ENCODE peak calls at places on chromosomes 6 and 20, in four cellular contexts. T is activated CD8-positive, alpha-beta memory T cell treated with anti-CD3 and anti-CD28 coated beads, Interleukin-2, amount 50 U/mL, for 4 hours; D is stimulated activated CD4-positive, alpha-beta T cell treated with anti-CD3 and anti-CD28 coated beads, Interleukin-1b, Interleukin-23, amount 100 ng/mL, for 1 hour; M is NCI-H1105 treated with DMSO at 0.1 percent for 48 hours. N is an unnamed sample.

GRCh38 chr6:40325041-40325440 is 262.1 kb downstream of the LRFN2 start:
- DNase-seq in T (no peak), D (no peak), M (peak), N (no peak)

GRCh38 chr6:36590237-36590636 is 3.9 kb upstream of the SRSF3 start:
- DNase-seq in T (no peak), D (no peak), M (no peak), N (no peak)

GRCh38 chr20:50309764-50310672 is 119.4 kb downstream of the CEBPB start:
- DNase-seq in T (no peak), D (no peak), M (no peak), N (no peak)

GRCh38 chr6:3663081-3663480 is 88.4 kb downstream of the PXDC1 start:
- DNase-seq in T (no peak), D (no peak), M (no peak), N (no peak)

GRCh38 chr20:23122321-23122720 is 36.2 kb upstream of the CD93 start:
- DNase-seq in T (peak), D (no peak), M (no peak), N (no peak)

GRCh38 chr6:107817784-107818183 is 6.3 kb downstream of the SCML4 start:
- DNase-seq in T (no peak), D (no peak), M (no peak), N (no peak)

GRCh38 chr6:44006123-44006871 is 121.0 kb downstream of the MRPL14 start:
- DNase-seq in T (no peak), D (no peak), M (no peak), N (no peak)

GRCh38 chr6:148440877-148441453 is 98.3 kb downstream of the SASH1 start:
- DNase-seq in T (no peak), D (no peak), M (peak), N (peak)

GRCh38 chr20:57211949-57212889 is 54.2 kb downstream of the BMP7 start:
- DNase-seq in T (no peak), D (no peak), M (no peak), N (peak)

GRCh38 chr6:11364971-11365397 is 132.5 kb upstream of the NEDD9 start:
- DNase-seq in T (no peak), D (no peak), M (no peak), N (no peak)